ENCODE peak calls at places on chromosomes 4 and X, in six cellular contexts. I is H1, Q is endothelial cell of umbilical vein, P is HCT116, X is K562, W is GM23338. Y is an unnamed sample.

GRCh38 chrX:33086886-33087285 is 124.5 kb downstream of the DMD start:
- DNase-seq in Q (no peak), X (no peak), W (peak), P (no peak), I (no peak), Y (no peak)

GRCh38 chr4:88828846-88829245 is 131.2 kb upstream of the NAP1L5 start:
- DNase-seq in X (no peak), I (no peak), W (no peak), Q (no peak), P (no peak), Y (no peak)

GRCh38 chr4:185840953-185841352 is 29.0 kb upstream of the SORBS2 start:
- DNase-seq in P (no peak), Q (no peak), W (no peak), I (no peak), X (no peak), Y (no peak)

GRCh38 chr4:6368096-6368495 is 98.4 kb downstream of the WFS1 start:
- DNase-seq in Q (no peak), I (no peak), X (no peak), W (no peak), P (no peak), Y (no peak)

GRCh38 chrX:150887906-150888465 is 10.5 kb downstream of the CD99L2 start:
- DNase-seq in I (no peak), P (no peak), Q (no peak), X (no peak), W (no peak), Y (no peak)

GRCh38 chrX:126994011-126994410 is 174.5 kb downstream of the PRR32 start:
- DNase-seq in Q (no peak), I (no peak), X (no peak), W (no peak), P (no peak), Y (no peak)

GRCh38 chr4:788006-788635 is 37.8 kb downstream of the CPLX1 start:
- DNase-seq in W (no peak), P (no peak), Q (no peak), X (no peak), I (no peak), Y (no peak)

GRCh38 chr4:2932951-2933565 is 30.1 kb downstream of the NOP14 start:
- DNase-seq in I (no peak), Q (no peak), P (no peak), W (no peak), X (no peak), Y (no peak)

GRCh38 chr4:2621419-2621818 is 85.0 kb downstream of the FAM193A start:
- DNase-seq in X (no peak), I (no peak), P (no peak), Q (no peak), W (no peak), Y (no peak)

GRCh38 chr4:86593726-86594558 is at the start of gene PTPN13:
- DNase-seq in I (peak), X (peak), Q (peak), P (peak), W (peak), Y (peak)

GRCh38 chr4:128347175-128347868 is 59.7 kb upstream of the PGRMC2 start:
- DNase-seq in W (no peak), X (peak), P (no peak), I (no peak), Q (no peak), Y (no peak)

GRCh38 chr4:40523581-40523980 is 106.1 kb downstream of the RBM47 start:
- DNase-seq in Q (no peak), X (no peak), P (no peak), W (no peak), I (no peak), Y (no peak)
- TF ChIP-seq EZH2 in Q (no peak), X (no peak), P (no peak), W (no peak), I (no peak), Y (no peak)

GRCh38 chr4:153204247-153205027 is at the start of gene TRIM2:
- DNase-seq in W (peak), Q (peak), I (peak), P (peak), X (peak), Y (peak)
- TF ChIP-seq POLR2AphosphoS5 in W (peak), Q (no peak), I (no peak), P (peak), X (no peak), Y (peak)

GRCh38 chrX:25005034-25005381 is 10.8 kb downstream of the ARX start:
- DNase-seq in W (peak), I (no peak), X (no peak), P (no peak), Q (no peak), Y (no peak)
- TF ChIP-seq EZH2 in W (peak), I (peak), X (no peak), P (no peak), Q (peak), Y (no peak)

GRCh38 chr4:184384056-184384809 is 90.1 kb downstream of the IRF2 start:
- DNase-seq in W (peak), Q (peak), P (no peak), X (no peak), I (no peak), Y (no peak)
- TF ChIP-seq POLR2AphosphoS5 in W (no peak), Q (peak), P (no peak), X (no peak), I (no peak), Y (no peak)